ENCODE peak calls at places on chromosomes 3 and 15, in eight cellular contexts. K, I, T, Z, C, H, J and D are unnamed samples.

GRCh38 chr3:114294940-114295480 is 1.2 kb downstream of the TIGIT start:
- DNase-seq in T (no peak), K (no peak), J (no peak), Z (no peak), I (no peak), H (no peak), C (no peak), D (no peak)

GRCh38 chr15:42101861-42102260 is 7.5 kb upstream of the PLA2G4D start:
- DNase-seq in K (no peak), C (no peak), Z (no peak), T (no peak), H (peak), I (no peak), J (no peak), D (no peak)

GRCh38 chr15:36372968-36373367 is 206.5 kb upstream of the CDIN1 start:
- DNase-seq in H (no peak), I (no peak), C (no peak), Z (no peak), J (no peak), K (no peak), T (no peak), D (no peak)

GRCh38 chr15:48375767-48376166 is 44.5 kb downstream of the DUT start:
- DNase-seq in K (no peak), T (no peak), C (no peak), H (no peak), J (no peak), I (no peak), Z (no peak), D (no peak)

GRCh38 chr3:143973352-143974021 is 1.9 kb downstream of the DIPK2A start:
- DNase-seq in H (peak), J (no peak), T (no peak), Z (no peak), K (no peak), C (peak), I (no peak), D (no peak)

GRCh38 chr3:117117188-117117936 is 407.8 kb downstream of the TUSC7 start:
- DNase-seq in C (no peak), H (no peak), K (no peak), Z (no peak), J (no peak), T (no peak), I (no peak), D (no peak)

GRCh38 chr15:40932625-40933519 is 3.7 kb downstream of the DLL4 start:
- DNase-seq in Z (no peak), I (no peak), C (no peak), J (no peak), K (no peak), H (no peak), T (no peak), D (no peak)

GRCh38 chr3:177749836-177750235 is 552.6 kb upstream of the TBL1XR1 start:
- DNase-seq in Z (no peak), J (no peak), I (no peak), H (no peak), C (no peak), K (no peak), T (no peak), D (no peak)

GRCh38 chr3:52372822-52373504 is 56.8 kb downstream of the DNAH1 start:
- DNase-seq in I (no peak), H (no peak), T (no peak), Z (no peak), J (peak), K (no peak), C (no peak), D (no peak)

GRCh38 chr15:32824777-32825176 is 107.0 kb downstream of the GREM1 start:
- DNase-seq in I (no peak), Z (no peak), T (no peak), H (peak), K (no peak), C (no peak), J (no peak), D (peak)

GRCh38 chr15:94253742-94254141 is 22.4 kb downstream of the MCTP2 start:
- DNase-seq in T (no peak), Z (no peak), C (no peak), I (no peak), K (no peak), J (no peak), H (no peak), D (no peak)